ENCODE peak calls at places on chromosome 6, in nine cellular contexts. J is stimulated activated CD4-positive, alpha-beta T cell treated with anti-CD3 and anti-CD28 coated beads, TNF-alpha, amount 100 ng/mL, for 4 hours; I is NCI-H1105 treated with DMSO at 0.1 percent for 48 hours; U is stimulated activated CD8-positive, alpha-beta memory T cell treated with anti-CD3 and anti-CD28 coated beads, Interleukin-4, amount 100 ng/mL, for 24 hours; Q is ecto neural progenitor cell; T is EL; M is PC-9; Y is lung microvascular endothelial cell; C is Jurkat, Clone E6-1. G is an unnamed sample.

GRCh38 chr6:151136141-151136755 is 103.5 kb upstream of the AKAP12 start:
- DNase-seq in J (no peak), Y (no peak), Q (no peak), I (no peak), M (no peak), T (no peak), U (no peak), C (no peak), G (peak)

GRCh38 chr6:121510568-121511177 is 75.2 kb downstream of the GJA1 start:
- DNase-seq in Y (peak), T (no peak), M (no peak), J (no peak), C (no peak), I (no peak), U (no peak), Q (no peak), G (no peak)

GRCh38 chr6:39765508-39766065 is 26.6 kb upstream of the DAAM2 start:
- DNase-seq in U (no peak), M (no peak), I (no peak), C (no peak), Q (no peak), J (no peak), Y (no peak), T (no peak), G (no peak)

GRCh38 chr6:125790403-125791150 is at the start of gene NCOA7:
- DNase-seq in J (peak), M (peak), U (peak), C (peak), Y (peak), I (peak), Q (peak), T (peak), G (peak)

GRCh38 chr6:125855783-125856182 is 65.0 kb downstream of the NCOA7 start:
- DNase-seq in Q (no peak), C (no peak), I (no peak), T (no peak), Y (no peak), U (no peak), M (no peak), J (no peak), G (no peak)

GRCh38 chr6:32962427-32962826 is 6.0 kb upstream of the BRD2 start:
- DNase-seq in M (no peak), Y (no peak), C (no peak), Q (no peak), U (no peak), I (no peak), T (no peak), J (no peak), G (no peak)

GRCh38 chr6:134600671-134601070 is 282.8 kb upstream of the SGK1 start:
- DNase-seq in I (no peak), U (no peak), Q (no peak), C (no peak), Y (no peak), M (no peak), T (no peak), J (no peak), G (no peak)

GRCh38 chr6:10800810-10801209 is 37.5 kb downstream of the MAK start:
- DNase-seq in T (peak), U (no peak), M (peak), I (no peak), Q (no peak), J (no peak), C (no peak), Y (peak), G (peak)

G was measured in NCI-H1417.